ENCODE peak calls at places on chromosome 14, in seven cellular contexts. G is NCI-H187 treated with DMSO at 0.1 percent for 48 hours; Q is T-helper 2 cell treated with Interferon-gamma antibody and Interleukin-4, amounts not matched to agents 5 μg/mL and 100 μg/mL, for 36 hours; Y is stimulated activated CD4-positive, alpha-beta T cell treated with anti-CD3 and anti-CD28 coated beads, Interleukin-15, amount 100 ng/mL, for 1 hour; U is lower leg skin; N is GM04504; V is H9. C is an unnamed sample.

GRCh38 chr14:99625476-99625875 is 19.5 kb upstream of the HHIPL1 start:
- DNase-seq in G (no peak), Q (no peak), Y (no peak), U (no peak), N (no peak), V (no peak), C (no peak)

GRCh38 chr14:104749958-104750529 is 2.9 kb upstream of the SIVA1 start:
- DNase-seq in G (no peak), Q (no peak), Y (no peak), U (no peak), N (no peak), V (no peak), C (no peak)

GRCh38 chr14:26622611-26623010 is 24.8 kb upstream of the NOVA1 start:
- DNase-seq in G (no peak), Q (no peak), Y (no peak), U (no peak), N (no peak), V (no peak), C (no peak)

GRCh38 chr14:52254086-52254485 is 13.4 kb upstream of the PTGDR start:
- DNase-seq in G (no peak), Q (no peak), Y (no peak), U (no peak), N (no peak), V (no peak), C (no peak)

GRCh38 chr14:78310263-78310662 is 140.1 kb downstream of the NRXN3 start:
- DNase-seq in G (no peak), Q (no peak), Y (no peak), U (no peak), N (no peak), V (no peak), C (no peak)

GRCh38 chr14:63867926-63868921 is 15.4 kb downstream of the SYNE2 start:
- DNase-seq in G (no peak), Q (no peak), Y (no peak), U (no peak), N (no peak), V (no peak), C (no peak)

GRCh38 chr14:23640524-23641141 is 4.5 kb downstream of the DHRS2 start:
- DNase-seq in G (peak), Q (no peak), Y (no peak), U (no peak), N (peak), V (peak), C (no peak)

GRCh38 chr14:24991821-24992220 is 58.1 kb downstream of the STXBP6 start:
- DNase-seq in G (no peak), Q (no peak), Y (no peak), U (no peak), N (no peak), V (no peak), C (no peak)

GRCh38 chr14:61701946-61702345 is 6.6 kb downstream of the HIF1A start:
- DNase-seq in G (no peak), Q (no peak), Y (no peak), U (no peak), N (no peak), V (no peak), C (no peak)

GRCh38 chr14:52131640-52132320 is 62.9 kb upstream of the NID2 start:
- DNase-seq in G (peak), Q (no peak), Y (no peak), U (peak), N (peak), V (peak), C (no peak)

GRCh38 chr14:63960926-63961567 is 108.2 kb downstream of the SYNE2 start:
- DNase-seq in G (no peak), Q (no peak), Y (no peak), U (no peak), N (no peak), V (no peak), C (no peak)

GRCh38 chr14:26598672-26599131 is 869 bp upstream of the NOVA1 start:
- DNase-seq in G (no peak), Q (no peak), Y (no peak), U (no peak), N (no peak), V (no peak), C (no peak)

GRCh38 chr14:99440278-99440677 is 40.4 kb downstream of the SETD3 start:
- DNase-seq in G (no peak), Q (no peak), Y (no peak), U (no peak), N (no peak), V (no peak), C (no peak)

GRCh38 chr14:87139299-87139698 is 853.7 kb downstream of the GALC start:
- DNase-seq in G (no peak), Q (no peak), Y (no peak), U (no peak), N (no peak), V (no peak), C (no peak)